ENCODE peak calls at places on chromosome 3, in five cellular contexts. One of them, this sample, is unnamed.
A peak's percentile ranks its signal among the peaks of the same experiment; 100 is the strongest.

GRCh38 chr3:194310516-194310915 is 40.6 kb downstream of the CPN2 start:
- DNase-seq in fibroblast of lung: no peak
- DNase-seq in hepatocyte: no peak
- DNase-seq in pancreas: no peak
- DNase-seq in OCI-LY7: no peak
- DNase-seq in this sample: no peak

GRCh38 chr3:33858131-33858530 is 59.7 kb downstream of the PDCD6IP start:
- DNase-seq in fibroblast of lung: no peak
- DNase-seq in hepatocyte: no peak
- DNase-seq in pancreas: no peak
- DNase-seq in OCI-LY7: no peak
- DNase-seq in this sample: no peak

GRCh38 chr3:183698760-183699159 is 1.2 kb downstream of the YEATS2 start:
- DNase-seq in fibroblast of lung: peak; percentile 52
- DNase-seq in hepatocyte: peak; percentile 30
- DNase-seq in pancreas: no peak
- DNase-seq in OCI-LY7: peak; percentile 51
- DNase-seq in this sample: no peak

GRCh38 chr3:124217542-124217941 is 225.6 kb upstream of the ROPN1 start:
- DNase-seq in fibroblast of lung: peak; percentile 83
- DNase-seq in hepatocyte: peak; percentile 89
- DNase-seq in pancreas: peak; percentile 46
- DNase-seq in OCI-LY7: peak; percentile 43
- DNase-seq in this sample: no peak

GRCh38 chr3:97389883-97390282 is 374.7 kb upstream of the ARL6 start:
- DNase-seq in fibroblast of lung: no peak
- DNase-seq in hepatocyte: no peak
- DNase-seq in pancreas: no peak
- DNase-seq in OCI-LY7: no peak
- DNase-seq in this sample: no peak

GRCh38 chr3:15783361-15783969 is 14.3 kb downstream of the ANKRD28 start:
- DNase-seq in fibroblast of lung: peak; percentile 76
- DNase-seq in hepatocyte: no peak
- DNase-seq in pancreas: no peak
- DNase-seq in OCI-LY7: no peak
- DNase-seq in this sample: no peak

GRCh38 chr3:171876651-171877272 is 33.6 kb downstream of the TMEM212 start:
- DNase-seq in fibroblast of lung: peak; percentile 95
- DNase-seq in hepatocyte: peak; percentile 32
- DNase-seq in pancreas: no peak
- DNase-seq in OCI-LY7: no peak
- DNase-seq in this sample: no peak

GRCh38 chr3:73255609-73256029 is 194.2 kb downstream of the EBLN2 start:
- DNase-seq in fibroblast of lung: peak; percentile 37
- DNase-seq in hepatocyte: peak; percentile 75
- DNase-seq in pancreas: peak; percentile 39
- DNase-seq in OCI-LY7: no peak
- DNase-seq in this sample: no peak

GRCh38 chr3:59049671-59050331 is at the start of gene CFAP20DC:
- DNase-seq in fibroblast of lung: peak; percentile 91
- DNase-seq in hepatocyte: peak; percentile 98
- DNase-seq in pancreas: peak; percentile 93
- DNase-seq in OCI-LY7: peak; percentile 76
- DNase-seq in this sample: peak; percentile 93

GRCh38 chr3:117526485-117527079 is 817.0 kb downstream of the TUSC7 start:
- DNase-seq in fibroblast of lung: peak; percentile 64
- DNase-seq in hepatocyte: peak; percentile 56
- DNase-seq in pancreas: no peak
- DNase-seq in OCI-LY7: peak; percentile 22
- DNase-seq in this sample: no peak

GRCh38 chr3:175433026-175433668 is 574.0 kb downstream of the NAALADL2 start:
- DNase-seq in fibroblast of lung: peak; percentile 49
- DNase-seq in hepatocyte: no peak
- DNase-seq in pancreas: no peak
- DNase-seq in OCI-LY7: no peak
- DNase-seq in this sample: no peak

GRCh38 chr3:171334465-171334811 is 125.8 kb downstream of the TNIK start:
- DNase-seq in fibroblast of lung: no peak
- DNase-seq in hepatocyte: no peak
- DNase-seq in pancreas: peak; percentile 86
- DNase-seq in OCI-LY7: no peak
- DNase-seq in this sample: peak; percentile 57

GRCh38 chr3:10370429-10370828 is 49.5 kb upstream of the SEC13 start:
- DNase-seq in fibroblast of lung: peak; percentile 91
- DNase-seq in hepatocyte: no peak
- DNase-seq in pancreas: no peak
- DNase-seq in OCI-LY7: no peak
- DNase-seq in this sample: no peak

GRCh38 chr3:2099028-2099671 is 484 bp downstream of the CNTN4 start:
- DNase-seq in fibroblast of lung: no peak
- DNase-seq in hepatocyte: peak; percentile 71
- DNase-seq in pancreas: peak; percentile 21
- DNase-seq in OCI-LY7: no peak
- DNase-seq in this sample: peak; percentile 46

GRCh38 chr3:380801-381200 is 184.2 kb downstream of the CHL1 start:
- DNase-seq in fibroblast of lung: no peak
- DNase-seq in hepatocyte: no peak
- DNase-seq in pancreas: no peak
- DNase-seq in OCI-LY7: no peak
- DNase-seq in this sample: no peak

GRCh38 chr3:155744091-155744625 is 713 bp downstream of the PLCH1 start:
- DNase-seq in fibroblast of lung: no peak
- DNase-seq in hepatocyte: peak; percentile 81
- DNase-seq in pancreas: peak; percentile 74
- DNase-seq in OCI-LY7: peak; percentile 24
- DNase-seq in this sample: peak; percentile 50

GRCh38 chr3:160885791-160886286 is 129.8 kb downstream of the PPM1L start:
- DNase-seq in fibroblast of lung: peak; percentile 92
- DNase-seq in hepatocyte: peak; percentile 58
- DNase-seq in pancreas: peak; percentile 45
- DNase-seq in OCI-LY7: no peak
- DNase-seq in this sample: peak; percentile 97

GRCh38 chr3:120275553-120276092 is 9.4 kb downstream of the GPR156 start:
- DNase-seq in fibroblast of lung: no peak
- DNase-seq in hepatocyte: no peak
- DNase-seq in pancreas: no peak
- DNase-seq in OCI-LY7: no peak
- DNase-seq in this sample: no peak

GRCh38 chr3:146953523-146954125 is 348.5 kb upstream of the PLSCR5 start:
- DNase-seq in fibroblast of lung: no peak
- DNase-seq in hepatocyte: no peak
- DNase-seq in pancreas: no peak
- DNase-seq in OCI-LY7: no peak
- DNase-seq in this sample: no peak

DNA sequence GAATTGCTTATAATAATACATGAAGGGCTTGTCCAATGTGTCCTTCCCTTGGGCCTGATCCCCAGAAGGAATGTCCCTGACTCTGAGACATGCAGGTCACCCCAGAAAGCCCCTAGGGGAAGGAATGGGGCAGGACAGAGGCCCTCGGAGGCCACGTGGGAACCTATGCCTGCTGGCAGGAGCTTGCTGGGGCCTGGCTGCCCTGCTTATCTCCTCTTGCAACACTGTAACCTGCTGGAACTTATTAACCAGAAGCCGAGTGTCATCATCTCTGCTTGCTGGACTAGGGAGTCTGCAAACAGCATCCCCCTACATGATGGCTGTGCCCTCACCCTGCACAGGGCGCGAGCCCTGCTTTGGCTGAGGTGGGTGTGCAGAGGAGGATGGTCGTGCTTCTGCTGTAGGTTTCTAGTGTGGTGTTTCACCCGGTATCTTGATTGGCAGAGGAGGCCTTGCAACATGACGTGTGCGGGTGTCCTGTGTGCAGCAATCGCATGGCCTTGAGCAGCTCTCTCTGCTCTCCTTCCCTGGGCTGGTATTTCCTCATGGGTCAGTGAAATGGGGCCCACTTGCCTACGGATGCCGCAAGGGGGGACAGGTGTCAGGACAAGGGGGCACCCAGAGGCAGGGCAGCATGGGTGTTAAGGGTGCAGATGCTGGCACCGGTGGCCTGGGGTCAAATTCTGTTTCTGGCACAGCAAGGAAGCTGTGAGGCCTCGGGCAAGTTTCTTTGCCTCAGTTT is 5.0 kb downstream of the CHST13 start:
- DNase-seq in fibroblast of lung: no peak
- DNase-seq in hepatocyte: peak; percentile 89
- DNase-seq in pancreas: no peak
- DNase-seq in OCI-LY7: no peak
- DNase-seq in this sample: peak; percentile 31
- TF ChIP-seq CTCF in fibroblast of lung: no peak
- TF ChIP-seq CTCF in hepatocyte: peak; percentile 43
- TF ChIP-seq CTCF in pancreas: peak; percentile 34
- TF ChIP-seq CTCF in OCI-LY7: no peak
- TF ChIP-seq CTCF in this sample: no peak

DNA sequence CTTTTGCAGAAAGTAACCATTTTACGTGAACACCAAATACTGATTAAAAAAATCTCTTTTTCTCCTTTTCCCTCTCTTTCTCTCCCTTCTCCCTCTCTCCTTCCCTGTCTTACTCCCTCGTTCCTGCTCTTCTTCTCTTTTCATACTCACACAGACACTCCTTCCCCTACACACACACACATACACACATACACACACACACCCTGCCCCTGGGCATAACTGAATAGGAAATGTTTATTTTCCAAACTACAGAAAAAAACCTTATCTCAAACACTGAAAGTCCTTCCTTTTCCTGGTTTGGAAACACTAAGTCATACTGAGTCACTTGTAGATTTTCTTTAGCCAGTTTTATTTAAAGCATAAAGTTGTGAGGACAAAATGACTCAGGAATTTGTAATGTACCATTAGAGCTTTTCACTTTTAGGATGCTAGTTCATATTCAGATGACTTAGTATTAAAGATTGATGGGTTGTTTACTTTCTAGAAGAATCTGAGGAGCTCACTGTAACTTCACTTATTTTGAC is 62.4 kb downstream of the MBNL1 start:
- DNase-seq in fibroblast of lung: peak; percentile 85
- DNase-seq in hepatocyte: peak; percentile 34
- DNase-seq in pancreas: no peak
- DNase-seq in OCI-LY7: no peak
- DNase-seq in this sample: no peak
- H3K4me3 ChIP-seq in fibroblast of lung: no peak overlapping the region
- H3K4me3 ChIP-seq in hepatocyte: no peak overlapping the region
- H3K4me3 ChIP-seq in pancreas: no peak overlapping the region
- H3K4me3 ChIP-seq in OCI-LY7: no peak overlapping the region
- H3K4me3 ChIP-seq in this sample: peak overlapping the region; percentile 11

GRCh38 chr3:136545664-136546266 is 206.4 kb downstream of the STAG1 start:
- DNase-seq in fibroblast of lung: peak; percentile 61
- DNase-seq in hepatocyte: peak; percentile 6
- DNase-seq in pancreas: no peak
- DNase-seq in OCI-LY7: no peak
- DNase-seq in this sample: no peak

GRCh38 chr3:136543385-136543784 is 208.8 kb downstream of the STAG1 start:
- DNase-seq in fibroblast of lung: peak; percentile 28
- DNase-seq in hepatocyte: no peak
- DNase-seq in pancreas: no peak
- DNase-seq in OCI-LY7: no peak
- DNase-seq in this sample: no peak

GRCh38 chr3:136547293-136547692 is 204.9 kb downstream of the STAG1 start:
- DNase-seq in fibroblast of lung: peak; percentile 29
- DNase-seq in hepatocyte: no peak
- DNase-seq in pancreas: no peak
- DNase-seq in OCI-LY7: no peak
- DNase-seq in this sample: no peak

GRCh38 chr3:136544532-136544931 is 207.6 kb downstream of the STAG1 start:
- DNase-seq in fibroblast of lung: no peak
- DNase-seq in hepatocyte: no peak
- DNase-seq in pancreas: no peak
- DNase-seq in OCI-LY7: no peak
- DNase-seq in this sample: no peak

DNA sequence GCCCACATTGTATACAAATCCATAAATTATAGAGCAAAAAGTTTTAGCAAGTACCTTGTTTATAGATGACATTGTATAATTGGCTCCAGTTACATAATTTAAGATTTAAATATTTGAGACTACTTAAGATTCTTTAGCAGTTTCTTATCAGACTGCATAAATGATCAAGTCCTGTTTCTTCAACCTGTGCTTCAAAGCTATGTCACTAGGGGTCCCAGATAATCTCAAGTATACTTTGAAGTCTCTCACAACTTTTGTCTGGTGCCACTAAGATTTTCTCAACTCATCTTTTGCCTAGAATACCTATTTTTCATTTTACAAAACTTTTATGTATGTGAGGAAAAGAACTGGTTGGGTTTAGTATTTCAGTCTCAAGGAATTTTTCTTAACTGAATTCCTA is 205.5 kb downstream of the STAG1 start:
- DNase-seq in fibroblast of lung: peak; percentile 26
- DNase-seq in hepatocyte: no peak
- DNase-seq in pancreas: no peak
- DNase-seq in OCI-LY7: peak; percentile 19
- DNase-seq in this sample: no peak
- TF ChIP-seq CTCF in fibroblast of lung: no peak
- TF ChIP-seq CTCF in hepatocyte: no peak
- TF ChIP-seq CTCF in pancreas: no peak
- TF ChIP-seq CTCF in OCI-LY7: peak; percentile 61
- TF ChIP-seq CTCF in this sample: peak; percentile 11

DNA sequence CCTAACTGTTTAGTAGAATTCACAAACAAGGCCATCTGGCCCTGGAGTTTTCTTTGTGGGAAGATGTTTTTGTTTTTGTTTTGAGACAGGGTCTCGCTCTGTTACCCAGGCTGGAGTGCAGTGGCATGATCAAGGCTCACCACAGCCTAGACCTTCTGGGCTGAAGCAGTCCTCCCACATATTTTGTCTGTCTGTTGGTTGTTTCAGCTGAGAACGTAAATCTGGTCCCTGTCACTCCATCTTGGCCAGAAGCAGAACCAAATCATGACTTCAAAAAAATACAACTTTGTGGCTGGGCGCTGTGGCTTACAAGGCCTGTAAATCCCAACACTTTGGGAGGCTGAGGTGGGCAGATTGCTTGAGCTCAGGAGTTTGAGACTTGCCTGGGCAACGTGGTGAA is 27.1 kb downstream of the MRAS start:
- DNase-seq in fibroblast of lung: no peak
- DNase-seq in hepatocyte: no peak
- DNase-seq in pancreas: no peak
- DNase-seq in OCI-LY7: no peak
- DNase-seq in this sample: no peak
- H3K4me3 ChIP-seq in fibroblast of lung: no peak overlapping the region
- H3K4me3 ChIP-seq in hepatocyte: no peak overlapping the region
- H3K4me3 ChIP-seq in pancreas: no peak overlapping the region
- H3K4me3 ChIP-seq in OCI-LY7: no peak overlapping the region
- H3K4me3 ChIP-seq in this sample: no peak overlapping the region

GRCh38 chr3:69299344-69299743 is 86.5 kb downstream of the FRMD4B start:
- DNase-seq in fibroblast of lung: no peak
- DNase-seq in hepatocyte: no peak
- DNase-seq in pancreas: no peak
- DNase-seq in OCI-LY7: no peak
- DNase-seq in this sample: no peak
- TF ChIP-seq CTCF in fibroblast of lung: peak; percentile 21
- TF ChIP-seq CTCF in hepatocyte: peak; percentile 20
- TF ChIP-seq CTCF in pancreas: no peak
- TF ChIP-seq CTCF in OCI-LY7: no peak
- TF ChIP-seq CTCF in this sample: no peak

This sample was measured in psoas muscle.